ENCODE peak calls at places on chromosomes 12 and 14, in four cellular contexts. E is uterus; J is stimulated activated CD8-positive, alpha-beta memory T cell treated with anti-CD3 and anti-CD28 coated beads, Interleukin-7, amount 100 ng/mL, for 24 hours; O is body of pancreas. B is an unnamed sample.

GRCh38 chr12:121861549-121862254 is 3.0 kb upstream of the HPD start:
- DNase-seq in E (no peak), J (no peak), O (no peak), B (no peak)

GRCh38 chr14:22850944-22851790 is 14.8 kb downstream of the MMP14 start:
- DNase-seq in E (peak), J (no peak), O (peak), B (peak)

GRCh38 chr12:120488057-120488660 is 7.8 kb upstream of the DYNLL1 start:
- DNase-seq in E (peak), J (no peak), O (no peak), B (no peak)

GRCh38 chr12:48356041-48356768 is 5.5 kb upstream of the ZNF641 start:
- DNase-seq in E (no peak), J (no peak), O (no peak), B (no peak)

GRCh38 chr14:67410313-67410712 is 1.7 kb downstream of the PLEK2 start:
- DNase-seq in E (no peak), J (no peak), O (no peak), B (no peak)

GRCh38 chr12:113788020-113788856 is 177.9 kb downstream of the RBM19 start:
- DNase-seq in E (no peak), J (no peak), O (no peak), B (no peak)

GRCh38 chr12:4025420-4026358 is 152.5 kb upstream of the PARP11 start:
- DNase-seq in E (no peak), J (no peak), O (no peak), B (no peak)

GRCh38 chr12:71782007-71782406 is 27.3 kb downstream of the RAB21 start:
- DNase-seq in E (no peak), J (no peak), O (no peak), B (no peak)

GRCh38 chr12:40551466-40551865 is 140.8 kb upstream of the CNTN1 start:
- DNase-seq in E (no peak), J (no peak), O (no peak), B (no peak)